ENCODE peak calls at places on chromosome 3, in four cellular contexts. One of them, this sample, is unnamed.

GRCh38 chr3:32373844-32374243 is 17.8 kb upstream of the CMTM7 start:
- DNase-seq in HepG2: no peak
- DNase-seq in K562: peak
- DNase-seq in GM12878: no peak
- DNase-seq in this sample: peak

GRCh38 chr3:78791745-78792144 is 976.1 kb downstream of the ROBO1 start:
- DNase-seq in HepG2: no peak
- DNase-seq in K562: no peak
- DNase-seq in GM12878: no peak
- DNase-seq in this sample: no peak

GRCh38 chr3:18780941-18781340 is 355.8 kb upstream of the SATB1 start:
- DNase-seq in HepG2: no peak
- DNase-seq in K562: no peak
- DNase-seq in GM12878: no peak
- DNase-seq in this sample: no peak

GRCh38 chr3:108125550-108126071 is 34.8 kb upstream of the CD47 start:
- DNase-seq in HepG2: no peak
- DNase-seq in K562: peak
- DNase-seq in GM12878: peak
- DNase-seq in this sample: no peak

GRCh38 chr3:108239082-108239481 is 16.9 kb upstream of the IFT57 start:
- DNase-seq in HepG2: no peak
- DNase-seq in K562: no peak
- DNase-seq in GM12878: no peak
- DNase-seq in this sample: no peak

GRCh38 chr3:195829897-195830254 is 18.1 kb upstream of the MUC4 start:
- DNase-seq in HepG2: no peak
- DNase-seq in K562: no peak
- DNase-seq in GM12878: no peak
- DNase-seq in this sample: no peak

GRCh38 chr3:160956785-160957184 is 148.4 kb downstream of the B3GALNT1 start:
- DNase-seq in HepG2: peak
- DNase-seq in K562: peak
- DNase-seq in GM12878: no peak
- DNase-seq in this sample: no peak

GRCh38 chr3:196643201-196643749 is 3.8 kb downstream of the NRROS start:
- DNase-seq in HepG2: no peak
- DNase-seq in K562: no peak
- DNase-seq in GM12878: peak
- DNase-seq in this sample: no peak

GRCh38 chr3:73605388-73605787 is 19.4 kb downstream of the PDZRN3 start:
- DNase-seq in HepG2: no peak
- DNase-seq in K562: no peak
- DNase-seq in GM12878: no peak
- DNase-seq in this sample: no peak

GRCh38 chr3:137332296-137332695 is 374.5 kb downstream of the IL20RB start:
- DNase-seq in HepG2: no peak
- DNase-seq in K562: no peak
- DNase-seq in GM12878: peak
- DNase-seq in this sample: no peak

GRCh38 chr3:21642433-21642832 is 108.6 kb downstream of the ZNF385D start:
- DNase-seq in HepG2: no peak
- DNase-seq in K562: no peak
- DNase-seq in GM12878: no peak
- DNase-seq in this sample: no peak

GRCh38 chr3:127692501-127693335 is 20.0 kb downstream of the ABTB1 start:
- DNase-seq in HepG2: no peak
- DNase-seq in K562: no peak
- DNase-seq in GM12878: no peak
- DNase-seq in this sample: no peak

GRCh38 chr3:115401298-115401697 is 222.0 kb upstream of the GAP43 start:
- DNase-seq in HepG2: no peak
- DNase-seq in K562: no peak
- DNase-seq in GM12878: no peak
- DNase-seq in this sample: no peak

GRCh38 chr3:53116956-53117355 is 13.3 kb downstream of the RFT1 start:
- DNase-seq in HepG2: no peak
- DNase-seq in K562: no peak
- DNase-seq in GM12878: no peak
- DNase-seq in this sample: no peak

GRCh38 chr3:113844622-113845222 is 6.1 kb downstream of the GRAMD1C start:
- DNase-seq in HepG2: peak
- DNase-seq in K562: peak
- DNase-seq in GM12878: no peak
- DNase-seq in this sample: peak

GRCh38 chr3:184345678-184346144 is 8.3 kb downstream of the FAM131A start:
- DNase-seq in HepG2: peak
- DNase-seq in K562: peak
- DNase-seq in GM12878: no peak
- DNase-seq in this sample: peak

GRCh38 chr3:172591876-172592771 is 68.9 kb upstream of the TNFSF10 start:
- DNase-seq in HepG2: no peak
- DNase-seq in K562: peak
- DNase-seq in GM12878: peak
- DNase-seq in this sample: no peak

GRCh38 chr3:157335677-157336076 is 101.0 kb upstream of the PTX3 start:
- DNase-seq in HepG2: no peak
- DNase-seq in K562: no peak
- DNase-seq in GM12878: no peak
- DNase-seq in this sample: no peak

GRCh38 chr3:135014575-135014974 is 219.5 kb downstream of the EPHB1 start:
- DNase-seq in HepG2: no peak
- DNase-seq in K562: no peak
- DNase-seq in GM12878: no peak
- DNase-seq in this sample: no peak

GRCh38 chr3:18586076-18586475 is 160.9 kb upstream of the SATB1 start:
- DNase-seq in HepG2: no peak
- DNase-seq in K562: no peak
- DNase-seq in GM12878: no peak
- DNase-seq in this sample: no peak

GRCh38 chr3:32278714-32279113 is 40.2 kb downstream of the CMTM8 start:
- DNase-seq in HepG2: no peak
- DNase-seq in K562: no peak
- DNase-seq in GM12878: no peak
- DNase-seq in this sample: no peak

GRCh38 chr3:117616213-117616612 is 906.6 kb downstream of the TUSC7 start:
- DNase-seq in HepG2: no peak
- DNase-seq in K562: no peak
- DNase-seq in GM12878: no peak
- DNase-seq in this sample: no peak

GRCh38 chr3:36494461-36495109 is 114.3 kb downstream of the STAC start:
- DNase-seq in HepG2: no peak
- DNase-seq in K562: no peak
- DNase-seq in GM12878: no peak
- DNase-seq in this sample: no peak

GRCh38 chr3:183185696-183186095 is 23.2 kb upstream of the LAMP3 start:
- DNase-seq in HepG2: no peak
- DNase-seq in K562: no peak
- DNase-seq in GM12878: peak
- DNase-seq in this sample: no peak

GRCh38 chr3:104523136-104523535 is 843.6 kb upstream of the ALCAM start:
- DNase-seq in HepG2: no peak
- DNase-seq in K562: no peak
- DNase-seq in GM12878: no peak
- DNase-seq in this sample: no peak

GRCh38 chr3:32703491-32703968 is 18.5 kb downstream of the CNOT10 start:
- DNase-seq in HepG2: peak
- DNase-seq in K562: no peak
- DNase-seq in GM12878: no peak
- DNase-seq in this sample: no peak

GRCh38 chr3:194369522-194370279 is at the start of gene LRRC15:
- DNase-seq in HepG2: peak
- DNase-seq in K562: peak
- DNase-seq in GM12878: no peak
- DNase-seq in this sample: no peak

GRCh38 chr3:94032187-94032586 is 3.8 kb upstream of the STX19 start:
- DNase-seq in HepG2: no peak
- DNase-seq in K562: no peak
- DNase-seq in GM12878: no peak
- DNase-seq in this sample: no peak

GRCh38 chr3:196274585-196274984 is 12.9 kb downstream of the PCYT1A start:
- DNase-seq in HepG2: no peak
- DNase-seq in K562: peak
- DNase-seq in GM12878: peak
- DNase-seq in this sample: no peak

GRCh38 chr3:185846041-185846440 is 21.2 kb upstream of the IGF2BP2 start:
- DNase-seq in HepG2: no peak
- DNase-seq in K562: peak
- DNase-seq in GM12878: no peak
- DNase-seq in this sample: no peak

GRCh38 chr3:64027708-64028107 is 4.4 kb upstream of the PSMD6 start:
- DNase-seq in HepG2: no peak
- DNase-seq in K562: no peak
- DNase-seq in GM12878: no peak
- DNase-seq in this sample: no peak

GRCh38 chr3:150503402-150504099 is 42.7 kb downstream of the SERP1 start:
- DNase-seq in HepG2: no peak
- DNase-seq in K562: peak
- DNase-seq in GM12878: no peak
- DNase-seq in this sample: no peak

GRCh38 chr3:23495507-23495906 is 292.4 kb downstream of the UBE2E2 start:
- DNase-seq in HepG2: no peak
- DNase-seq in K562: no peak
- DNase-seq in GM12878: no peak
- DNase-seq in this sample: no peak

GRCh38 chr3:189838291-189838690 is 207.1 kb downstream of the TP63 start:
- DNase-seq in HepG2: no peak
- DNase-seq in K562: no peak
- DNase-seq in GM12878: no peak
- DNase-seq in this sample: no peak

GRCh38 chr3:189842681-189843602 is 211.8 kb downstream of the TP63 start:
- DNase-seq in HepG2: no peak
- DNase-seq in K562: no peak
- DNase-seq in GM12878: no peak
- DNase-seq in this sample: no peak

GRCh38 chr3:189845069-189845468 is 213.9 kb downstream of the TP63 start:
- DNase-seq in HepG2: no peak
- DNase-seq in K562: no peak
- DNase-seq in GM12878: no peak
- DNase-seq in this sample: no peak

GRCh38 chr3:189839576-189839975 is 208.4 kb downstream of the TP63 start:
- DNase-seq in HepG2: no peak
- DNase-seq in K562: peak
- DNase-seq in GM12878: no peak
- DNase-seq in this sample: no peak

DNA sequence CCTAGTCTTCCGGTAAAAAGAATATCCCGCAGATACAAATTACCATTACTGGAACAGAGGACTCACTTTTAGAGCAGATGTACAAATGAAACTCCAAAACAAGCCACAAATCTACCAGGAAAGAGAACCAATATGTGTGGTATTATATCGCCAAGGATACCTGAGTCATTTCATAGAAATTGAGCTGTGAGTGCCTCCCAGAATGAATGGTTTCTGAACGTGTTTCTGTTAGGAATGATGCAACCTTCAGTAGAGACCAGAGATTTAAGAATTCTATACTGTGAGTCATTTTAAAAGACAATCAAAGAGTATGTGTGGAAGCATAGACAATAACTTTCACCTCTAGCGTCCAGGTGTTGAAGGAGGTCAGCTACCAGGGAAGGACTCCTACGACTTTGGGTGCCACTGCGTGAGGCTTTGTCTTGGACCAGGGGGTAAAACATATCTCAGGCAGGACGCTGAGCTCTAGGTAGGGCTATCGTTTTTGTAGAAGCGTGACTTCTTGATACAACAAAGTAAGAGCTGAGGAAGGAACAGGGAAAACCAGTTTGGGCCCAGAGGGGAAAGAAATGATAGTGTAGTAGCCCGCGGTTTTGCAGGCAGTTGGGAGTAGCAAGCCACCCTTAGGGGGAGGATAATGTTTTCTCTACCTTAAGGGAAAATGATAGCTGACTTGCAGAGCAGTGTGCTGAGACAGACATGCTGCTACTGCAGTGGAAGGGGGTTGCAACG is 210.5 kb downstream of the TP63 start:
- DNase-seq in HepG2: no peak
- DNase-seq in K562: no peak
- DNase-seq in GM12878: no peak
- DNase-seq in this sample: no peak
- TF ChIP-seq FOXK2 in HepG2: no peak
- TF ChIP-seq FOXK2 in K562: no peak
- TF ChIP-seq FOXK2 in GM12878: no peak
- TF ChIP-seq FOXK2 in this sample: no peak

GRCh38 chr3:47151836-47152235 is 12.1 kb downstream of the SETD2 start:
- DNase-seq in HepG2: no peak
- DNase-seq in K562: no peak
- DNase-seq in GM12878: no peak
- DNase-seq in this sample: no peak
- TF ChIP-seq BHLHE40 in HepG2: no peak
- TF ChIP-seq BHLHE40 in K562: no peak
- TF ChIP-seq BHLHE40 in GM12878: no peak
- TF ChIP-seq BHLHE40 in this sample: no peak

DNA sequence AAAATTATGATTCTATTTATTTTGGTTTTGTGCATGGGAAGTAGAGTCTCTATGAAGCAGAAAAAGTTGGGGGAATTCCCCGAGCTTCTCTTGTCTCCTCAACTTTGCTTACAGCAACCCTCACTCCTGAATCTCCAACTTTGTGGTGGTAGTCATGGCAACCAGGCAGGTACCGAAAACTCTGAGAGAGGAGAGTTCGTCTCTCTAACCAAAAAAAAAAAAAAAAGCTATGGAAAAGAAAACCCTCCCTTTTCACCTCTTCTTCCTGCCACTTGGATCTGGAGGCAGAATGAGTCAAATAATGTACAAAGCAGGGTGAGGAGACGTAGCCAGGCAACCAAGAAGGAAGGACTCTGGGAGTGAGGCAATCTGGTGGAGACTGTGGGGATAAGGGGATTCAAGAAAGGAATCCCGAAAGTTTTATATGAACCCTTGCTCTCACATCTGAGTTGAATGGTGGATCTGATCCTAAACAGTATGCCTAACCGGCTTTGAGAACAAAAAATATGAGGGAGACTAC is 108.1 kb downstream of the PLOD2 start:
- DNase-seq in HepG2: no peak
- DNase-seq in K562: no peak
- DNase-seq in GM12878: no peak
- DNase-seq in this sample: no peak
- TF ChIP-seq SP1 in HepG2: no peak
- TF ChIP-seq SP1 in K562: no peak
- TF ChIP-seq SP1 in GM12878: no peak
- TF ChIP-seq SP1 in this sample: no peak

GRCh38 chr3:187025254-187025655 is 94.9 kb downstream of the ST6GAL1 start:
- DNase-seq in HepG2: no peak
- DNase-seq in K562: peak
- DNase-seq in GM12878: no peak
- DNase-seq in this sample: no peak
- TF ChIP-seq FOXK2 in HepG2: no peak
- TF ChIP-seq FOXK2 in K562: no peak
- TF ChIP-seq FOXK2 in GM12878: no peak
- TF ChIP-seq FOXK2 in this sample: no peak

GRCh38 chr3:37609711-37610110 is 252.0 kb upstream of the CTDSPL start:
- DNase-seq in HepG2: no peak
- DNase-seq in K562: no peak
- DNase-seq in GM12878: no peak
- DNase-seq in this sample: no peak
- TF ChIP-seq BHLHE40 in HepG2: no peak
- TF ChIP-seq BHLHE40 in K562: no peak
- TF ChIP-seq BHLHE40 in GM12878: no peak
- TF ChIP-seq BHLHE40 in this sample: no peak

GRCh38 chr3:100561459-100562158 is 47.8 kb upstream of the ADGRG7 start:
- DNase-seq in HepG2: no peak
- DNase-seq in K562: no peak
- DNase-seq in GM12878: no peak
- DNase-seq in this sample: no peak
- TF ChIP-seq SP1 in HepG2: no peak
- TF ChIP-seq SP1 in K562: no peak
- TF ChIP-seq SP1 in GM12878: no peak
- TF ChIP-seq SP1 in this sample: no peak